ENCODE peak calls at places on chromosomes 11 and 22, in seven cellular contexts. B is right lobe of liver; V is CD8-positive, alpha-beta memory T cell; W is thoracic aorta; J is OCI-LY7; E is IMR-90; G is dorsolateral prefrontal cortex. M is an unnamed sample.

GRCh38 chr11:6725386-6725896 is 42.3 kb upstream of the MRPL17 start:
- DNase-seq in B (no peak), V (no peak), W (no peak), J (no peak), E (no peak), G (no peak), M (no peak)

GRCh38 chr11:110566577-110566976 is 136.8 kb downstream of the FDX1 start:
- DNase-seq in B (no peak), V (no peak), W (no peak), J (no peak), E (no peak), G (no peak), M (no peak)

GRCh38 chr11:2380807-2381350 is 3.8 kb downstream of the CD81 start:
- DNase-seq in B (peak), V (no peak), W (no peak), J (no peak), E (no peak), G (no peak), M (peak)

GRCh38 chr11:1628506-1629325 is 859 bp upstream of the KRTAP5-5 start:
- DNase-seq in B (no peak), V (peak), W (no peak), J (peak), E (peak), G (peak), M (no peak)

GRCh38 chr11:8426076-8426475 is 162.4 kb upstream of the LMO1 start:
- DNase-seq in B (no peak), V (no peak), W (no peak), J (no peak), E (no peak), G (no peak), M (no peak)

GRCh38 chr11:114413958-114414357 is 13.5 kb downstream of the RBM7 start:
- DNase-seq in B (no peak), V (no peak), W (no peak), J (no peak), E (no peak), G (no peak), M (no peak)

GRCh38 chr11:13344818-13345217 is 67.2 kb downstream of the BMAL1 start:
- DNase-seq in B (no peak), V (no peak), W (no peak), J (no peak), E (no peak), G (no peak), M (no peak)

GRCh38 chr11:92670293-92670890 is 299.1 kb upstream of the MTNR1B start:
- DNase-seq in B (no peak), V (no peak), W (no peak), J (no peak), E (no peak), G (no peak), M (no peak)

GRCh38 chr22:33656808-33657628 is 263.3 kb downstream of the LARGE1 start:
- DNase-seq in B (no peak), V (no peak), W (no peak), J (no peak), E (no peak), G (no peak), M (no peak)

GRCh38 chr11:99803501-99803900 is 782.8 kb downstream of the CNTN5 start:
- DNase-seq in B (no peak), V (no peak), W (no peak), J (no peak), E (no peak), G (no peak), M (no peak)

GRCh38 chr11:17476317-17477083 is at the start of gene ABCC8:
- DNase-seq in B (no peak), V (no peak), W (no peak), J (no peak), E (no peak), G (peak), M (no peak)

GRCh38 chr22:28822930-28823481 is 22.6 kb upstream of the XBP1 start:
- DNase-seq in B (no peak), V (peak), W (no peak), J (peak), E (no peak), G (no peak), M (no peak)
- H3K4me3 ChIP-seq in B (no peak), V (no peak), W (no peak), J (no peak), E (no peak), G (no peak), M (no peak)

GRCh38 chr22:47030143-47030641 is 267.7 kb downstream of the TBC1D22A start:
- DNase-seq in B (no peak), V (no peak), W (no peak), J (no peak), E (peak), G (no peak), M (no peak)
- H3K27ac ChIP-seq in B (no peak), V (no peak), W (no peak), J (no peak), E (no peak), G (peak), M (no peak)

DNA sequence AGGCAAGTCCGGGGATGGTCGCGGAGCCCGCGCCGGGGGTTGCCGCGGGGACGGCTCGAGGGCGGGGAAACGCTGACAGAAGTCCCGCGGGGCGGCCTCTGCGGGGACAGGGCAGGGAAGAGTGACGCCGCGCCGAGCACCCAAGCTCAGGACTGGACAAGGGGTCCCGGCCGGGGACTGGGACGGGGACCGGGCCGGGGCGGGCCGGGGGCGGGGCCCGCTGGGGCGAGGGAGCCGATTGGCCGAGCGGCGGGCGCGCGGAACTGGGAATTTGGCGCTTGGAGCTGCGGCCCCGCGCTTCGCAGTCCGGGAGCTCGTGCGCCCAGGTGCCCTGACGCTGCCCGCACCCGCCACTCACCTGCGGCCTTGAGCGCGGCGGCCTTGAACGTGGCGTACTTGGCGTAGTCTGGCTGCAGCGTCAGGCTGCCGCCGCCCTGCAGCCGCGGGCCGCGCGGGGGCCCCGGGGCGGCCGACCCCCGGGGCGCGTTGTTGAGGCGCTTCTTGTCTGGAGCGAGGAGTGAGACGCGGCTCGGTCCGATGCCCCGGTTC is 4.8 kb downstream of the SHISA8 start:
- DNase-seq in B (no peak), V (no peak), W (no peak), J (no peak), E (no peak), G (peak), M (no peak)
- H3K4me3 ChIP-seq in B (no peak), V (no peak), W (peak), J (no peak), E (peak), G (peak), M (peak)

GRCh38 chr22:22767876-22768602 is 119.6 kb upstream of the IGLL5 start:
- DNase-seq in B (no peak), V (no peak), W (no peak), J (no peak), E (no peak), G (no peak), M (peak)
- H3K27ac ChIP-seq in B (no peak), V (no peak), W (no peak), J (no peak), E (no peak), G (no peak), M (no peak)

GRCh38 chr11:75311858-75312288 is 39.6 kb downstream of the ARRB1 start:
- DNase-seq in B (no peak), V (no peak), W (peak), J (no peak), E (peak), G (peak), M (peak)
- H3K4me3 ChIP-seq in B (no peak), V (no peak), W (peak), J (no peak), E (no peak), G (peak), M (peak)

DNA sequence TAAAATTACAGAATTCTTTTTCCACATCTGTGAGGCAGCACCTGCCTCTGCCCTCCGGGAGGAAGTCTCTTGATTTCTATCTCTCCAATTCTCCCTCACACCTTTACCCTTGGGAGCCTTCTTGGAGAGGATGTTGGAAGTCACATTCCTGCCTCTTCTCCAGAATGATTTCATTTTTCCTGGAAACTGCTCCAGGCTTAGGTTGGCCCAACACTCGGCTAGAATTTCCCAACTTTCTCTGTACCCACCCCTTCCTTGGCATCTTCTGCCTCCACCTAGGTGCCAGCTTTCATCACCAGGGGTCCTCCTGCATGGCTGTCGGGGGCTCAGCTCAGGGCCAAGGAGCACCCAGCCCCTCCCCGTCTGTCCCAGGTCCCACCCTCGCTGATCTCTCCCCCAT is 43.2 kb downstream of the SLCO2B1 start:
- DNase-seq in B (no peak), V (no peak), W (no peak), J (no peak), E (no peak), G (no peak), M (no peak)
- H3K27ac ChIP-seq in B (peak), V (no peak), W (no peak), J (no peak), E (no peak), G (no peak), M (peak)

GRCh38 chr11:34975482-34975881 is 59.1 kb downstream of the PDHX start:
- DNase-seq in B (no peak), V (no peak), W (no peak), J (no peak), E (no peak), G (no peak), M (no peak)
- H3K4me3 ChIP-seq in B (no peak), V (no peak), W (no peak), J (no peak), E (no peak), G (no peak), M (no peak)

DNA sequence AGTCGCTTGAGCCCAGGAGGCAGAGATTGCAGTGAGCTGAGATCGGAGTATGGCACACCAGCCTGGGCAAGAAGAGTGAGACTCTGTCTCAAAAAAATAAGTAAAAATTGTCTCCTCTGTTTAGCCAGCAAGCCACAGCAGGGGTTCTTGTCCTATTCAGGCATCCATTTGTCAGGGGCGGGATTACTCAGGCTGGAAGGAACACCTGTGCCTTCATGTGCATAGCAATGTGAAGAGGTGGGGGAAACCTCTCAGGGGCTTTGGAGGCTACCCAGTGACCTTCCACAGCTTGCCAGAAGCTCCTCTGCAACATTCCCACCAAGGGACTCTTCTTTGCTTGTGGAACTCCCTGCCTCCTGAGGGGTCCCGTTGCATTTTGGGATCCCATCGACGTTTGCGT is 63.3 kb downstream of the FBLN1 start:
- DNase-seq in B (no peak), V (no peak), W (no peak), J (no peak), E (no peak), G (no peak), M (no peak)
- H3K27ac ChIP-seq in B (no peak), V (no peak), W (no peak), J (no peak), E (no peak), G (no peak), M (no peak)

GRCh38 chr11:67675058-67675747 is 780 bp upstream of the ALDH3B2 start:
- DNase-seq in B (no peak), V (no peak), W (no peak), J (no peak), E (no peak), G (no peak), M (no peak)
- H3K4me3 ChIP-seq in B (no peak), V (no peak), W (no peak), J (no peak), E (no peak), G (no peak), M (no peak)

DNA sequence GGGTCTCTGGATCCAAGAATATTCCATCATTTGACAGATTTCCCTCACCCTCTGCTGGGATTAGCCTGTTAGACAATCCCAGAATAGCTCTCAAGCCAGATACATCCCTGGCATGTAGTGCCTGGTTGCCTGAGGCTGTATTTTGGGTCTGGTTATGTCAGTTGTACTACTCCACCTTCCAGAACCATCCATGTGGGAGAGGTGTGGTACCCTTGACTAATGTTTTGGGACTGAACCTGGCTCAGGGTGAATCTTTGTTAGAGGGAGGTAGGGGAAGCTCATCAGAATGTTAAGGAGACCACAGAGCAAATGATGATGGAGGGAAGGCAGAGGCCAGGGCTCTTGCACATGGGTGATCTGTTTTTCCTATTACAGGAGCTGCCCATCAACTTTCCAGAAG is 5.2 kb downstream of the C11orf52 start:
- DNase-seq in B (no peak), V (no peak), W (no peak), J (no peak), E (no peak), G (no peak), M (no peak)
- H3K27ac ChIP-seq in B (peak), V (no peak), W (peak), J (no peak), E (peak), G (peak), M (peak)

M was measured in coronary artery.